ENCODE peak calls at places on chromosomes 2 and 18, in seven cellular contexts. K, O, D, I, Y, H and B are unnamed samples.

GRCh38 chr18:67710639-67711038 is 194.1 kb upstream of the DSEL start:
- DNase-seq in K (no peak), O (no peak), D (no peak), I (no peak), Y (no peak), H (no peak), B (no peak)

GRCh38 chr2:204900910-204901309 is 355.6 kb downstream of the PARD3B start:
- DNase-seq in K (peak; percentile 23), O (no peak), D (no peak), I (no peak), Y (no peak), H (peak; percentile 70), B (no peak)

GRCh38 chr2:158999458-158999857 is 31.0 kb downstream of the TANC1 start:
- DNase-seq in K (no peak), O (no peak), D (no peak), I (no peak), Y (no peak), H (no peak), B (no peak)

GRCh38 chr2:20048488-20049443 is 2.7 kb downstream of the LAPTM4A start:
- DNase-seq in K (no peak), O (no peak), D (no peak), I (no peak), Y (no peak), H (no peak), B (no peak)

GRCh38 chr2:46014911-46015654 is 282.1 kb upstream of the EPAS1 start:
- DNase-seq in K (no peak), O (no peak), D (no peak), I (no peak), Y (no peak), H (no peak), B (no peak)

GRCh38 chr2:33494877-33495641 is 18.6 kb downstream of the RASGRP3 start:
- DNase-seq in K (no peak), O (no peak), D (no peak), I (no peak), Y (no peak), H (no peak), B (no peak)

GRCh38 chr2:134988994-134989605 is 58.1 kb downstream of the MAP3K19 start:
- DNase-seq in K (no peak), O (peak; percentile 20), D (no peak), I (no peak), Y (no peak), H (no peak), B (peak; percentile 12)

GRCh38 chr2:44257781-44258180 is 17.5 kb upstream of the SLC3A1 start:
- DNase-seq in K (no peak), O (no peak), D (no peak), I (no peak), Y (no peak), H (no peak), B (no peak)

GRCh38 chr18:6627621-6628020 is 101.9 kb upstream of the ARHGAP28 start:
- DNase-seq in K (no peak), O (no peak), D (no peak), I (no peak), Y (no peak), H (no peak), B (no peak)

GRCh38 chr2:102488063-102488462 is 15.0 kb downstream of the SLC9A4 start:
- DNase-seq in K (no peak), O (no peak), D (no peak), I (no peak), Y (no peak), H (no peak), B (no peak)

GRCh38 chr18:73923866-73924265 is 223.8 kb downstream of the FBXO15 start:
- DNase-seq in K (no peak), O (no peak), D (no peak), I (no peak), Y (no peak), H (no peak), B (no peak)

GRCh38 chr2:130796280-130796679 is 40.4 kb upstream of the ARHGEF4 start:
- DNase-seq in K (no peak), O (no peak), D (no peak), I (no peak), Y (no peak), H (no peak), B (no peak)

GRCh38 chr2:234496835-234497591 is at the start of gene ARL4C:
- DNase-seq in K (peak; percentile 78), O (peak; percentile 85), D (no peak), I (no peak), Y (peak; percentile 67), H (peak; percentile 81), B (peak; percentile 75)
- TF ChIP-seq POLR2A in K (no peak), O (no peak), D (peak; percentile 72), I (peak; percentile 82), Y (no peak), H (peak; percentile 49), B (peak; percentile 77)

DNA sequence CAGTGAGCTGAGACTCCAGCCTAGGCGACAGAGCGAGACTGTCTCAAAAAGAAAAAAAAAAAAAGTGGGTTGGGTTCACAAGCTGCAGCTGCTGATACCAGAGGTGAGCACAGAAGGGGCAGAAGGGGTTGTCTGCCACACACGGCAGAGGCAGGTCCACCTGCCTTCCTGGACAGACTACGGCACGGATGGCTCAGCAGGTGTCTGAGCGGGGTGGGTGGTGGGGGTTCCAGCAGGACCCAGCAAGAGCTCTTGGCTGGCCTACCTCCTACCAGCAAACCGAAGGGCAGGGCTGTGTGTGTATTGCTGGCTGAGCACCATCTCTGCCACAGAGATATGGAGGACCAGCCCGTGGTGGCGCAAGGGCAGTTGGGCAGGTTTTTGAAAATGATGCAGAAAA is 130.4 kb upstream of the ASB18 start:
- DNase-seq in K (no peak), O (no peak), D (peak; percentile 50), I (no peak), Y (no peak), H (no peak), B (no peak)
- TF ChIP-seq POLR2A in K (no peak), O (no peak), D (no peak), I (no peak), Y (no peak), H (no peak), B (no peak)

GRCh38 chr2:207710814-207711740 is at the start of gene CCNYL1:
- DNase-seq in K (peak; percentile 100), O (peak; percentile 98), D (peak; percentile 100), I (peak; percentile 92), Y (peak; percentile 99), H (peak; percentile 99), B (peak; percentile 97)

GRCh38 chr2:207706936-207707860 is 4.2 kb upstream of the CCNYL1 start:
- DNase-seq in K (no peak), O (peak; percentile 22), D (no peak), I (no peak), Y (no peak), H (no peak), B (no peak)

GRCh38 chr2:207716061-207716460 is 4.6 kb downstream of the CCNYL1 start:
- DNase-seq in K (no peak), O (no peak), D (no peak), I (no peak), Y (no peak), H (no peak), B (no peak)

GRCh38 chr2:207711750-207712487 is 479 bp downstream of the CCNYL1 start:
- DNase-seq in K (peak; percentile 69), O (peak; percentile 31), D (peak; percentile 81), I (no peak), Y (peak; percentile 61), H (peak; percentile 65), B (peak; percentile 39)
- TF ChIP-seq POLR2A in K (no peak), O (no peak), D (no peak), I (no peak), Y (no peak), H (no peak), B (no peak)

GRCh38 chr2:55923978-55924325 is 370 bp upstream of the EFEMP1 start:
- DNase-seq in K (no peak), O (no peak), D (no peak), I (no peak), Y (no peak), H (no peak), B (no peak)

GRCh38 chr2:55926246-55926645 is 2.7 kb upstream of the EFEMP1 start:
- DNase-seq in K (no peak), O (no peak), D (no peak), I (no peak), Y (no peak), H (no peak), B (no peak)

GRCh38 chr2:55926974-55927373 is 3.4 kb upstream of the EFEMP1 start:
- DNase-seq in K (no peak), O (no peak), D (no peak), I (no peak), Y (no peak), H (no peak), B (no peak)

GRCh38 chr2:55922488-55922887 is 1.1 kb downstream of the EFEMP1 start:
- DNase-seq in K (no peak), O (no peak), D (no peak), I (no peak), Y (no peak), H (no peak), B (no peak)

GRCh38 chr2:55923091-55923977 is at the start of gene EFEMP1:
- DNase-seq in K (peak; percentile 53), O (no peak), D (peak; percentile 86), I (no peak), Y (peak; percentile 83), H (peak; percentile 67), B (peak; percentile 30)
- TF ChIP-seq POLR2A in K (no peak), O (no peak), D (no peak), I (peak; percentile 18), Y (peak; percentile 66), H (peak; percentile 38), B (peak; percentile 33)

DNA sequence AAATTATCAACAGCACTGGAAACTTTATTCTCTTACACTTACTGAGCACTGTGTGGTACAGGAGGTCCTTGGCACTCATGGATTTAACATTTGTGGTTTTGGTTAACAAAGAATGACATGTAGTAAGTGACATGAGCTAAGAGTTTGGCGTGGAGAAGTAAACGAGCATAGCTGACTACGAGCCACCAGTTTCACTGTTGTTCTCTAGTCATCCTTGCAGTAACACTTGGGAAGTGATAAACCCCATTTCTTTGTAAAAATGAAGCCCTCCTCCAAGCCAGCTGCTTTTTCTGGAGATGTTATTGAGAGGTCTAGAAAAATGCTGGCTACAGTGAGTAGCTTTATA is 32.7 kb downstream of the QPCT start:
- DNase-seq in K (no peak), O (no peak), D (no peak), I (no peak), Y (no peak), H (no peak), B (no peak)
- TF ChIP-seq POLR2A in K (no peak), O (no peak), D (no peak), I (no peak), Y (no peak), H (no peak), B (no peak)

DNA sequence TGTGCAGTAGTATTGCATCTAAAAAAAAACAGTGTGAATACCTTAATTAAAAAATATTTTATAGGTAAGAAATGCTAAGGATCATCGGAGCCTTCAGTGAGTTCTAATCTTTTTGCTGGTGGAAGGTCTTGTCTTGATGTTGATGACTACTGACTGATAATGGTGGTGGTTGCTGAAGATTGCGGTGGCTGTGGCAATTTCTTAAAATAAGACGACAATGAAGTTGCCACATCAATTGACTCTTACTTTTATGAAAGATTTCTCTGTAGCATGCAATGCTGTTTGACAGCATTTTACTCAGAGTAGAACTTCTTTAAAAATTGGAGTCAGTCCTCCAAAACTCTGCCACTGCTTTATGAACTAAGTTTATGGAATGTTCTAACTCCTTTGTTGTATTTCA is 36.2 kb downstream of the GLS start:
- DNase-seq in K (no peak), O (no peak), D (no peak), I (no peak), Y (no peak), H (no peak), B (no peak)
- TF ChIP-seq POLR2A in K (no peak), O (no peak), D (no peak), I (no peak), Y (no peak), H (no peak), B (no peak)

GRCh38 chr18:10010611-10011015 is 96.8 kb downstream of the VAPA start:
- DNase-seq in K (peak; percentile 83), O (no peak), D (peak; percentile 82), I (no peak), Y (no peak), H (peak; percentile 61), B (no peak)
- TF ChIP-seq POLR2A in K (no peak), O (no peak), D (no peak), I (no peak), Y (no peak), H (peak; percentile 46), B (no peak)